ENCODE peak calls at places on chromosomes 5 and 9, in ten cellular contexts. S, O, M, I, Z, W, U, V, N and J are unnamed samples.

GRCh38 chr9:91306261-91306660 is 55.5 kb downstream of the AUH start:
- DNase-seq in S (no peak), O (no peak), M (no peak), I (no peak), Z (no peak), W (no peak), U (no peak), V (no peak), N (no peak), J (no peak)

GRCh38 chr9:9791621-9792020 is 821.2 kb downstream of the PTPRD start:
- DNase-seq in S (no peak), O (no peak), M (no peak), I (no peak), Z (no peak), W (no peak), U (peak; percentile 23), V (no peak), N (peak; percentile 39), J (no peak)

GRCh38 chr9:137435980-137436760 is 5.0 kb downstream of the ENTPD8 start:
- DNase-seq in S (peak; percentile 76), O (peak; percentile 87), M (no peak), I (peak; percentile 92), Z (peak; percentile 96), W (peak; percentile 30), U (no peak), V (peak; percentile 97), N (peak; percentile 94), J (no peak)

GRCh38 chr5:178454308-178454707 is 135.9 kb downstream of the COL23A1 start:
- DNase-seq in S (no peak), O (no peak), M (no peak), I (no peak), Z (no peak), W (no peak), U (no peak), V (no peak), N (no peak), J (peak; percentile 12)

GRCh38 chr9:136342191-136343120 is 15.1 kb downstream of the GPSM1 start:
- DNase-seq in S (no peak), O (peak; percentile 84), M (peak; percentile 87), I (peak; percentile 87), Z (peak; percentile 91), W (peak; percentile 87), U (peak; percentile 88), V (peak; percentile 82), N (no peak), J (peak; percentile 95)

GRCh38 chr5:133287500-133287899 is 235.7 kb downstream of the HSPA4 start:
- DNase-seq in S (no peak), O (no peak), M (peak; percentile 34), I (peak; percentile 33), Z (no peak), W (peak; percentile 56), U (peak; percentile 43), V (peak; percentile 65), N (peak; percentile 9), J (peak; percentile 67)

GRCh38 chr9:68897557-68898145 is 116.3 kb downstream of the PRKACG start:
- DNase-seq in S (no peak), O (no peak), M (no peak), I (no peak), Z (no peak), W (peak; percentile 23), U (no peak), V (no peak), N (no peak), J (no peak)

GRCh38 chr9:36125062-36125855 is 11.3 kb upstream of the GLIPR2 start:
- DNase-seq in S (no peak), O (no peak), M (no peak), I (no peak), Z (no peak), W (no peak), U (no peak), V (no peak), N (no peak), J (no peak)

GRCh38 chr9:83919111-83919510 is 2.1 kb downstream of the KIF27 start:
- DNase-seq in S (no peak), O (no peak), M (no peak), I (no peak), Z (no peak), W (no peak), U (no peak), V (no peak), N (no peak), J (no peak)

GRCh38 chr9:81103597-81104471 is 585.5 kb downstream of the TLE1 start:
- DNase-seq in S (no peak), O (no peak), M (no peak), I (no peak), Z (no peak), W (no peak), U (no peak), V (no peak), N (no peak), J (no peak)